ENCODE peak calls at places on chromosomes 2 and 18, in ten cellular contexts. L, P, D, I, G, C, B, U, R and N are unnamed samples.

GRCh38 chr2:231722721-231723307 is 14.5 kb downstream of the PTMA start:
- DNase-seq in L (no peak), P (no peak), D (no peak), I (no peak), G (no peak), C (no peak), B (peak), U (no peak), R (no peak), N (no peak)

GRCh38 chr2:63842149-63843061 is 709 bp downstream of the UGP2 start:
- DNase-seq in L (no peak), P (no peak), D (no peak), I (peak), G (peak), C (peak), B (peak), U (peak), R (peak), N (no peak)

GRCh38 chr2:161138429-161138828 is 21.8 kb upstream of the TANK start:
- DNase-seq in L (no peak), P (peak), D (no peak), I (peak), G (no peak), C (no peak), B (no peak), U (no peak), R (no peak), N (no peak)

GRCh38 chr2:24859968-24860600 is 60.0 kb downstream of the ADCY3 start:
- DNase-seq in L (no peak), P (no peak), D (no peak), I (no peak), G (no peak), C (no peak), B (no peak), U (no peak), R (no peak), N (no peak)

GRCh38 chr2:206472094-206472493 is 28.8 kb downstream of the ADAM23 start:
- DNase-seq in L (no peak), P (no peak), D (no peak), I (no peak), G (no peak), C (no peak), B (no peak), U (no peak), R (no peak), N (no peak)

GRCh38 chr2:136188086-136188485 is 70.1 kb upstream of the CXCR4 start:
- DNase-seq in L (no peak), P (no peak), D (no peak), I (no peak), G (no peak), C (no peak), B (no peak), U (no peak), R (no peak), N (no peak)

GRCh38 chr18:34592961-34593382 is 117.1 kb upstream of the DTNA start:
- DNase-seq in L (no peak), P (no peak), D (peak), I (peak), G (peak), C (no peak), B (peak), U (peak), R (peak), N (no peak)

GRCh38 chr2:181972431-181973190 is 13.0 kb upstream of the PPP1R1C start:
- DNase-seq in L (no peak), P (no peak), D (no peak), I (no peak), G (no peak), C (no peak), B (no peak), U (no peak), R (no peak), N (no peak)

GRCh38 chr2:232292395-232293154 is 86.0 kb upstream of the ALPP start:
- DNase-seq in L (peak), P (peak), D (peak), I (peak), G (peak), C (peak), B (peak), U (peak), R (no peak), N (no peak)

GRCh38 chr2:69931832-69932595 is 17.1 kb downstream of the MXD1 start:
- DNase-seq in L (no peak), P (no peak), D (no peak), I (no peak), G (no peak), C (no peak), B (no peak), U (no peak), R (no peak), N (no peak)

GRCh38 chr2:237687666-237688065 is 60.3 kb downstream of the LRRFIP1 start:
- DNase-seq in L (no peak), P (peak), D (no peak), I (peak), G (no peak), C (peak), B (no peak), U (peak), R (no peak), N (no peak)

GRCh38 chr2:223601932-223602676 is at the start of gene SCG2:
- DNase-seq in L (peak), P (no peak), D (peak), I (peak), G (peak), C (peak), B (peak), U (peak), R (peak), N (peak)

GRCh38 chr2:226637383-226637782 is 162.2 kb downstream of the IRS1 start:
- DNase-seq in L (no peak), P (no peak), D (no peak), I (no peak), G (no peak), C (no peak), B (no peak), U (no peak), R (no peak), N (no peak)

GRCh38 chr18:59833785-59834184 is 66.0 kb upstream of the PMAIP1 start:
- DNase-seq in L (no peak), P (no peak), D (no peak), I (no peak), G (no peak), C (no peak), B (no peak), U (no peak), R (no peak), N (no peak)

GRCh38 chr18:986071-986470 is 81.4 kb downstream of the ADCYAP1 start:
- DNase-seq in L (peak), P (no peak), D (peak), I (no peak), G (no peak), C (peak), B (peak), U (no peak), R (no peak), N (no peak)

GRCh38 chr2:29317077-29317517 is 201.9 kb downstream of the CLIP4 start:
- DNase-seq in L (no peak), P (no peak), D (no peak), I (no peak), G (no peak), C (no peak), B (no peak), U (peak), R (no peak), N (no peak)

GRCh38 chr2:207762146-207762545 is 7.6 kb downstream of the FZD5 start:
- DNase-seq in L (no peak), P (no peak), D (no peak), I (no peak), G (no peak), C (no peak), B (no peak), U (no peak), R (no peak), N (no peak)

GRCh38 chr2:101864426-101864825 is 127.3 kb upstream of the IL1R2 start:
- DNase-seq in L (no peak), P (no peak), D (no peak), I (no peak), G (no peak), C (no peak), B (no peak), U (no peak), R (no peak), N (no peak)

GRCh38 chr2:101349893-101350662 is 37.2 kb downstream of the CREG2 start:
- DNase-seq in L (no peak), P (no peak), D (no peak), I (no peak), G (no peak), C (no peak), B (no peak), U (peak), R (no peak), N (no peak)

GRCh38 chr18:8876887-8877286 is 171.5 kb downstream of the MTCL1 start:
- DNase-seq in L (no peak), P (no peak), D (no peak), I (no peak), G (no peak), C (no peak), B (no peak), U (no peak), R (no peak), N (no peak)

GRCh38 chr18:8966819-8967218 is 135.7 kb upstream of the NDUFV2 start:
- DNase-seq in L (no peak), P (no peak), D (no peak), I (no peak), G (no peak), C (no peak), B (no peak), U (no peak), R (no peak), N (no peak)

GRCh38 chr2:101518470-101519172 is 43.7 kb upstream of the RFX8 start:
- DNase-seq in L (peak), P (no peak), D (peak), I (peak), G (peak), C (peak), B (peak), U (peak), R (peak), N (no peak)

GRCh38 chr2:133878326-133878725 is 310.1 kb upstream of the NCKAP5 start:
- DNase-seq in L (no peak), P (no peak), D (no peak), I (no peak), G (no peak), C (no peak), B (no peak), U (no peak), R (no peak), N (no peak)

GRCh38 chr2:205543262-205543843 is 138.9 kb upstream of the NRP2 start:
- DNase-seq in L (no peak), P (no peak), D (no peak), I (no peak), G (no peak), C (no peak), B (no peak), U (no peak), R (no peak), N (no peak)

GRCh38 chr2:85326406-85326945 is 1.3 kb downstream of the TGOLN2 start:
- DNase-seq in L (no peak), P (no peak), D (no peak), I (no peak), G (no peak), C (no peak), B (no peak), U (no peak), R (no peak), N (no peak)